ENCODE peak calls at places on chromosomes 11 and 22, in six cellular contexts. B, T, R, F, N and E are unnamed samples.

GRCh38 chr11:62816567-62816966 is 11.3 kb upstream of the NXF1 start:
- DNase-seq in B (no peak), T (no peak), R (no peak), F (no peak), N (no peak), E (no peak)

GRCh38 chr22:41683052-41683451 is 5.6 kb downstream of the SNU13 start:
- DNase-seq in B (no peak), T (no peak), R (no peak), F (no peak), N (no peak), E (no peak)

GRCh38 chr22:38338772-38339379 is 21.6 kb upstream of the CSNK1E start:
- DNase-seq in B (no peak), T (no peak), R (peak; percentile 31), F (no peak), N (no peak), E (no peak)

GRCh38 chr11:13717331-13717730 is 48.9 kb downstream of the FAR1 start:
- DNase-seq in B (peak; percentile 42), T (no peak), R (peak; percentile 97), F (no peak), N (no peak), E (no peak)

GRCh38 chr11:122069946-122070345 is 46.1 kb downstream of the BLID start:
- DNase-seq in B (peak; percentile 57), T (no peak), R (peak; percentile 91), F (peak; percentile 28), N (no peak), E (no peak)

GRCh38 chr22:35231585-35232084 is 25.7 kb upstream of the HMGXB4 start:
- DNase-seq in B (peak; percentile 73), T (peak; percentile 51), R (peak; percentile 68), F (peak; percentile 72), N (peak; percentile 64), E (peak; percentile 63)

GRCh38 chr11:12397953-12398352 is 20.6 kb downstream of the PARVA start:
- DNase-seq in B (peak; percentile 91), T (no peak), R (peak; percentile 99), F (no peak), N (no peak), E (no peak)

GRCh38 chr11:1034001-1034400 is 2.5 kb downstream of the MUC6 start:
- DNase-seq in B (no peak), T (no peak), R (no peak), F (no peak), N (no peak), E (no peak)

GRCh38 chr11:86713552-86713951 is 41.1 kb upstream of the ME3 start:
- DNase-seq in B (no peak), T (no peak), R (no peak), F (no peak), N (no peak), E (no peak)